ENCODE peak calls at places on chromosomes 6 and 20, in four cellular contexts. Q is MV-4-11, N is A172, X is ELR. J is an unnamed sample.

GRCh38 chr6:110328231-110328630 is 29.9 kb downstream of the METTL24 start:
- DNase-seq in Q (no peak), N (peak; percentile 10), X (no peak), J (no peak)

GRCh38 chr6:88586371-88587157 is 376.9 kb downstream of the RNGTT start:
- DNase-seq in Q (peak; percentile 40), N (no peak), X (no peak), J (peak; percentile 30)

GRCh38 chr6:33610779-33611421 is 10.2 kb upstream of the ITPR3 start:
- DNase-seq in Q (no peak), N (no peak), X (no peak), J (peak; percentile 79)

GRCh38 chr6:16635810-16636602 is 125.3 kb downstream of the ATXN1 start:
- DNase-seq in Q (peak; percentile 97), N (peak; percentile 84), X (peak; percentile 80), J (no peak)

GRCh38 chr6:15870354-15871043 is 207.7 kb upstream of the DTNBP1 start:
- DNase-seq in Q (peak; percentile 68), N (no peak), X (peak; percentile 33), J (no peak)

GRCh38 chr20:58870293-58871014 is 17.9 kb downstream of the GNAS start:
- DNase-seq in Q (peak; percentile 83), N (peak; percentile 61), X (peak; percentile 76), J (peak; percentile 81)

GRCh38 chr6:122621638-122622037 is 11.4 kb downstream of the PKIB start:
- DNase-seq in Q (no peak), N (no peak), X (no peak), J (no peak)

GRCh38 chr6:9623985-9624384 is 790.9 kb downstream of the TFAP2A start:
- DNase-seq in Q (peak; percentile 7), N (peak; percentile 27), X (peak; percentile 57), J (no peak)

GRCh38 chr6:2376429-2377355 is 131.3 kb upstream of the GMDS start:
- DNase-seq in Q (no peak), N (peak; percentile 88), X (peak; percentile 76), J (no peak)

GRCh38 chr20:58708246-58708931 is 15.8 kb downstream of the NPEPL1 start:
- DNase-seq in Q (no peak), N (no peak), X (no peak), J (peak; percentile 76)

GRCh38 chr20:24705486-24705885 is 236.1 kb downstream of the SYNDIG1 start:
- DNase-seq in Q (peak; percentile 57), N (no peak), X (no peak), J (no peak)

GRCh38 chr6:90428514-90428913 is 131.9 kb upstream of the BACH2 start:
- DNase-seq in Q (no peak), N (no peak), X (no peak), J (no peak)

GRCh38 chr6:88840806-88841539 is 122.4 kb downstream of the RNGTT start:
- DNase-seq in Q (no peak), N (no peak), X (no peak), J (no peak)